ENCODE peak calls at places on chromosomes 2 and 18, in nine cellular contexts. Z is fibroblast of mammary gland; X is CD8-positive, alpha-beta memory T cell; R is stimulated activated CD4-positive, alpha-beta T cell treated with anti-CD3 and anti-CD28 coated beads, Interleukin-12 subunit alpha, Interleukin-12 subunit beta, amount 100 ng/mL, for 48 hours; S is KBM-7; J is coronary artery; E is stimulated activated CD8-positive, alpha-beta memory T cell treated with anti-CD3 and anti-CD28 coated beads, Interleukin-4, amount 100 ng/mL, for 4 hours; P is GM13976; I is choroid plexus epithelial cell. L is an unnamed sample.

GRCh38 chr18:26714739-26715138 is 150.8 kb downstream of the AQP4 start:
- DNase-seq in Z (no peak), X (no peak), R (no peak), S (no peak), J (no peak), E (no peak), P (no peak), I (peak), L (no peak)

GRCh38 chr2:85775406-85776381 is 21.9 kb downstream of the ATOH8 start:
- DNase-seq in Z (no peak), X (peak), R (no peak), S (no peak), J (no peak), E (no peak), P (no peak), I (no peak), L (no peak)

GRCh38 chr2:31525876-31526275 is 54.9 kb downstream of the SRD5A2 start:
- DNase-seq in Z (no peak), X (no peak), R (no peak), S (no peak), J (no peak), E (no peak), P (no peak), I (no peak), L (no peak)

GRCh38 chr2:27735263-27735904 is 36.1 kb upstream of the MRPL33 start:
- DNase-seq in Z (peak), X (peak), R (peak), S (no peak), J (peak), E (peak), P (peak), I (peak), L (no peak)

GRCh38 chr18:50341443-50341842 is 33.4 kb upstream of the SKA1 start:
- DNase-seq in Z (no peak), X (no peak), R (no peak), S (no peak), J (no peak), E (no peak), P (no peak), I (no peak), L (no peak)

GRCh38 chr2:2696341-2697132 is 365.5 kb upstream of the MYT1L start:
- DNase-seq in Z (no peak), X (no peak), R (no peak), S (no peak), J (no peak), E (no peak), P (no peak), I (no peak), L (no peak)

GRCh38 chr18:56353676-56354260 is 284.6 kb downstream of the TXNL1 start:
- DNase-seq in Z (no peak), X (no peak), R (no peak), S (no peak), J (no peak), E (no peak), P (no peak), I (no peak), L (no peak)

GRCh38 chr2:165163771-165164170 is 40.1 kb downstream of the SCN3A start:
- DNase-seq in Z (peak), X (no peak), R (no peak), S (no peak), J (no peak), E (no peak), P (no peak), I (no peak), L (no peak)

GRCh38 chr2:86039963-86040655 is 65.6 kb downstream of the POLR1A start:
- DNase-seq in Z (no peak), X (no peak), R (no peak), S (no peak), J (no peak), E (no peak), P (no peak), I (no peak), L (no peak)

GRCh38 chr2:85920810-85921545 is 32.2 kb upstream of the ST3GAL5 start:
- DNase-seq in Z (peak), X (no peak), R (no peak), S (no peak), J (no peak), E (no peak), P (no peak), I (peak), L (no peak)

GRCh38 chr2:205685314-205686230 is 3.3 kb downstream of the NRP2 start:
- DNase-seq in Z (peak), X (no peak), R (no peak), S (no peak), J (peak), E (no peak), P (peak), I (peak), L (no peak)

GRCh38 chr2:240310201-240310600 is 125.3 kb upstream of the GPC1 start:
- DNase-seq in Z (no peak), X (no peak), R (no peak), S (no peak), J (peak), E (no peak), P (no peak), I (no peak), L (no peak)

GRCh38 chr2:142038826-142039225 is 92.0 kb downstream of the LRP1B start:
- DNase-seq in Z (no peak), X (no peak), R (no peak), S (no peak), J (no peak), E (no peak), P (no peak), I (no peak), L (no peak)

GRCh38 chr18:74520096-74520833 is 14.0 kb upstream of the CNDP1 start:
- DNase-seq in Z (no peak), X (no peak), R (no peak), S (no peak), J (no peak), E (no peak), P (no peak), I (no peak), L (no peak)

GRCh38 chr2:86368181-86368824 is 30.9 kb upstream of the REEP1 start:
- DNase-seq in Z (peak), X (peak), R (peak), S (peak), J (no peak), E (no peak), P (peak), I (peak), L (peak)

GRCh38 chr2:240217431-240218301 is 77.2 kb upstream of the OTOS start:
- DNase-seq in Z (no peak), X (no peak), R (no peak), S (no peak), J (peak), E (no peak), P (no peak), I (no peak), L (no peak)

GRCh38 chr18:9735238-9735637 is 27.1 kb downstream of the RAB31 start:
- DNase-seq in Z (no peak), X (no peak), R (no peak), S (peak), J (peak), E (no peak), P (no peak), I (no peak), L (no peak)

GRCh38 chr2:12076810-12077209 is 330.4 kb downstream of the LPIN1 start:
- DNase-seq in Z (peak), X (no peak), R (no peak), S (no peak), J (no peak), E (no peak), P (no peak), I (peak), L (no peak)

L was measured in MM.1S.